ENCODE peak calls at places on chromosomes 3 and 15, in six cellular contexts. X is SJSA1; C is H1; D is CD4-positive, alpha-beta memory T cell; M is CD4-positive, CD25-positive, alpha-beta regulatory T cell; W is heart left ventricle. K is an unnamed sample.

GRCh38 chr15:92616621-92617179 is 38.9 kb downstream of the FAM174B start:
- DNase-seq in M (no peak), W (no peak), C (no peak), D (no peak), X (no peak), K (no peak)

GRCh38 chr15:91488452-91488851 is 365.1 kb upstream of the SLCO3A1 start:
- DNase-seq in M (no peak), X (no peak), C (no peak), D (no peak), W (no peak), K (no peak)

GRCh38 chr15:73680545-73680944 is 3.6 kb upstream of the CD276 start:
- DNase-seq in M (no peak), X (no peak), C (no peak), W (no peak), D (no peak), K (no peak)

GRCh38 chr15:49506341-49506740 is 83.3 kb downstream of the FGF7 start:
- DNase-seq in D (no peak), M (no peak), C (no peak), W (no peak), X (no peak), K (no peak)

GRCh38 chr3:27656790-27657189 is 65.3 kb downstream of the EOMES start:
- DNase-seq in X (no peak), W (no peak), C (no peak), M (no peak), D (no peak), K (no peak)

GRCh38 chr3:152505926-152506325 is 237.2 kb downstream of the MBNL1 start:
- DNase-seq in D (no peak), C (no peak), X (no peak), W (no peak), M (no peak), K (no peak)

GRCh38 chr15:70451861-70452653 is 311.3 kb downstream of the UACA start:
- DNase-seq in C (no peak), D (peak), X (no peak), M (no peak), W (no peak), K (no peak)

GRCh38 chr15:65339926-65340325 is 35.4 kb downstream of the RNU5B-1 start:
- DNase-seq in M (no peak), C (no peak), D (no peak), X (no peak), W (no peak), K (no peak)

GRCh38 chr3:46549408-46549904 is 16.6 kb downstream of the LRRC2 start:
- DNase-seq in W (no peak), X (no peak), M (no peak), D (no peak), C (no peak), K (no peak)

GRCh38 chr15:40957581-40958051 is 4.3 kb downstream of the CHAC1 start:
- DNase-seq in D (no peak), M (no peak), X (no peak), W (peak), C (no peak), K (no peak)

GRCh38 chr15:48285329-48286214 is 45.7 kb upstream of the DUT start:
- DNase-seq in M (peak), W (peak), D (peak), X (peak), C (no peak), K (peak)
- H3K4me3 ChIP-seq in M (no peak), W (no peak), D (no peak), X (no peak), C (no peak), K (no peak)

GRCh38 chr3:30895329-30895728 is 868 bp upstream of the GADL1 start:
- DNase-seq in W (no peak), D (no peak), C (no peak), X (no peak), M (no peak), K (no peak)
- H3K4me3 ChIP-seq in W (no peak), D (no peak), C (no peak), X (no peak), M (no peak), K (no peak)

DNA sequence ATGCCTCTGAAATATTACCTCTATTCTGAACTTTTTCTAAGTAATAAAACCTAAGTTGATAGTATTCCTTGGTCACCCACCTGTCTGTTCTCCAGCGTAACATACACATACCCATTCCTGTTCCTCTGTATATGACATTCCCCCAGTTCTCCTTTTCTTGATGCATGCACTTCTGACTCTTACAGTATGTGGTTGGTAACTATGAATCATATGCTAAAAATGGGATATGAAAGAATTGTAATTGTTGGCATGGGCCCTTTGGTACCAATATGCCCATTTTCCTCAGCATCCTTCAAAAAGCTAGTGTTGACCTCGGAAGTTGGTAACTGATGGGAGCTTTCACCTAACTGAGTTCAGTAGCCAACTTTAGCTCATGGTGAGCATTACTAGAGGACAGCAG is 171.1 kb downstream of the KLHL25 start:
- DNase-seq in X (no peak), M (no peak), W (no peak), D (no peak), C (no peak), K (no peak)
- H3K4me3 ChIP-seq in X (no peak), M (peak), W (no peak), D (no peak), C (no peak), K (no peak)

GRCh38 chr3:173586176-173586575 is 188.6 kb downstream of the NLGN1 start:
- DNase-seq in W (no peak), X (no peak), D (no peak), M (no peak), C (no peak), K (no peak)

GRCh38 chr3:173584093-173584833 is 186.7 kb downstream of the NLGN1 start:
- DNase-seq in M (no peak), W (no peak), D (no peak), X (peak), C (no peak), K (no peak)

GRCh38 chr3:173587055-173587454 is 189.5 kb downstream of the NLGN1 start:
- DNase-seq in C (no peak), D (no peak), W (no peak), X (no peak), M (no peak), K (no peak)

GRCh38 chr3:173583496-173583895 is 186.0 kb downstream of the NLGN1 start:
- DNase-seq in C (no peak), W (no peak), M (no peak), D (no peak), X (no peak), K (no peak)

GRCh38 chr3:173584834-173585831 is 187.6 kb downstream of the NLGN1 start:
- DNase-seq in C (no peak), D (no peak), M (no peak), W (peak), X (peak), K (no peak)
- H3K4me3 ChIP-seq in C (peak), D (no peak), M (no peak), W (peak), X (peak), K (no peak)

GRCh38 chr3:137300703-137301102 is 342.9 kb downstream of the IL20RB start:
- DNase-seq in C (no peak), W (no peak), M (no peak), X (no peak), D (no peak), K (peak)

DNA sequence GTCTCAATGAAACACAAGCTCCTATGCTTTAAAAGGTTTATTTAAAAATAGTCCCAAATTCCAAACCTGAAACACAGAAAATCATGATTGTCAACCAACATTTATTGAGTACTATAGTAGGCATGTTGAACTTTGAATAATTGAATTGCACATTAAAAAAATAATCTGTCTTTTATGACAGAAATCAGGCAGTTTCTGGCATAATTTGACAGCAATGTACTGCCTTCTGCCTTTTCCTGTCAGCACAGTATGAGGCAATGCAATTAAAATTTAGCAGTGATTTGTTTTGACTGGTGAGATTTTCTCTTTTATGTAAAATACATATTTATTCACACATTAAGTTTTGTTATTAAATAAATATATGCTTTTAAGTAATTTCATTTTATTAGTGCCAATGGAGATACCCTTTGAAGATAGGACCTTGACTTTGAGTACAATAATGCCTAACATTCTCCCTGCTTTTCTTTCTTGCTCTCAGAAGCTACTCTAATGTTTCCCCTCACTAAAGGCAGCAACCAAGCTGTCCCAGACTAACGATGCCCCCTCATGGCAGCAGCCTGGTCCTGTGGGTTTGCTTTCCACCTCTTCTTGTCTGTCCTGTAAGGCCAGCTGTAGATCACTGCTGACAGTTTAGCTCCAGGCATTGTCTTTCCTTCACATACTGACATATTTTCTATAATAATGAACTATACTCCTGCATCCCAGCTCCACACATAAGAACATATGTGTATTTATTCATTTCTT is 346.7 kb downstream of the IL20RB start:
- DNase-seq in C (peak), X (no peak), W (no peak), D (no peak), M (no peak), K (no peak)
- H3K4me3 ChIP-seq in C (no peak), X (no peak), W (no peak), D (no peak), M (no peak), K (no peak)